ENCODE peak calls at places on chromosome 16, in nine cellular contexts. I is brain microvascular endothelial cell; R is psoas muscle; D is epithelial cell of esophagus; N is activated T-helper 1 cell treated with anti-CD3 and anti-CD28 coated beads, Interleukin-12 subunit alpha, Interleukin-12 subunit beta, Interleukin-2, Interleukin-4 antibody, amounts not matched to agents 30 ng/mL and 10 ng/mL and 1 ng/mL, durations not matched to agents 14 hours and 24 hours and 36 hours; W is ureter; K is NCI-H2081; B is AG10803; A is upper lobe of right lung. H is an unnamed sample.

GRCh38 chr16:27235055-27235937 is 32.0 kb downstream of the KDM8 start:
- DNase-seq in R (peak), W (peak), N (peak), I (peak), K (peak), D (peak), A (peak), B (peak), H (peak)

GRCh38 chr16:75099738-75100615 is 16.6 kb downstream of the LDHD start:
- DNase-seq in N (peak), W (peak), I (no peak), B (no peak), R (no peak), K (no peak), D (no peak), A (peak), H (peak)

GRCh38 chr16:85541181-85541580 is 71.9 kb upstream of the GSE1 start:
- DNase-seq in W (no peak), D (no peak), K (no peak), R (no peak), I (no peak), N (no peak), B (no peak), A (no peak), H (no peak)

GRCh38 chr16:27273670-27274522 is 5.3 kb upstream of the NSMCE1 start:
- DNase-seq in N (no peak), K (no peak), R (no peak), W (peak), B (no peak), D (no peak), I (peak), A (no peak), H (no peak)

GRCh38 chr16:22786691-22787090 is 27.3 kb upstream of the HS3ST2 start:
- DNase-seq in R (no peak), A (no peak), D (no peak), N (no peak), W (no peak), I (no peak), K (no peak), B (peak), H (no peak)

GRCh38 chr16:11105038-11105903 is 150.7 kb downstream of the SOCS1 start:
- DNase-seq in K (no peak), I (peak), N (peak), B (peak), R (no peak), A (no peak), W (no peak), D (peak), H (no peak)

GRCh38 chr16:80806957-80807356 is 2.6 kb upstream of the CDYL2 start:
- DNase-seq in D (peak), B (peak), R (no peak), I (peak), N (peak), W (no peak), A (no peak), K (no peak), H (peak)

GRCh38 chr16:15515992-15516391 is 81.6 kb downstream of the BMERB1 start:
- DNase-seq in A (no peak), D (no peak), K (no peak), I (no peak), R (no peak), W (no peak), B (no peak), N (no peak), H (no peak)

GRCh38 chr16:68960910-68961309 is 117.6 kb downstream of the TANGO6 start:
- DNase-seq in B (no peak), K (no peak), A (no peak), W (no peak), D (no peak), R (no peak), N (no peak), I (no peak), H (no peak)

GRCh38 chr16:58043571-58044155 is 18.1 kb downstream of the MMP15 start:
- DNase-seq in R (no peak), A (no peak), I (no peak), D (no peak), W (no peak), N (no peak), B (no peak), K (no peak), H (no peak)

GRCh38 chr16:22816475-22816874 is 2.5 kb downstream of the HS3ST2 start:
- DNase-seq in I (no peak), D (peak), N (no peak), K (no peak), A (no peak), B (no peak), R (no peak), W (no peak), H (no peak)

GRCh38 chr16:87765473-87765775 is 362 bp downstream of the KLHDC4 start:
- DNase-seq in R (no peak), W (no peak), K (no peak), B (no peak), I (no peak), D (no peak), N (peak), A (peak), H (peak)

GRCh38 chr16:22065252-22065651 is 27.1 kb upstream of the VWA3A start:
- DNase-seq in D (peak), B (no peak), I (no peak), K (no peak), W (no peak), A (no peak), R (no peak), N (no peak), H (no peak)

GRCh38 chr16:27235938-27236245 is 32.6 kb downstream of the KDM8 start:
- DNase-seq in K (no peak), B (no peak), A (peak), N (no peak), D (no peak), I (no peak), R (no peak), W (no peak), H (no peak)

GRCh38 chr16:47833771-47834170 is 322.0 kb downstream of the ABCC12 start:
- DNase-seq in A (no peak), K (no peak), I (no peak), R (no peak), B (no peak), W (no peak), D (no peak), N (no peak), H (no peak)

GRCh38 chr16:19878760-19879159 is 5.9 kb downstream of the GPRC5B start:
- DNase-seq in B (no peak), D (no peak), N (no peak), W (no peak), R (no peak), K (no peak), I (no peak), A (no peak), H (no peak)

GRCh38 chr16:87392823-87393679 is 915 bp downstream of the MAP1LC3B start:
- DNase-seq in I (no peak), R (no peak), B (peak), D (peak), N (peak), A (peak), K (peak), W (no peak), H (no peak)

GRCh38 chr16:21526923-21527807 is 72.2 kb upstream of the METTL9 start:
- DNase-seq in I (no peak), R (no peak), N (no peak), A (no peak), D (no peak), B (no peak), K (no peak), W (no peak), H (no peak)

GRCh38 chr16:745739-746138 is 4.9 kb upstream of the CIAO3 start:
- DNase-seq in R (no peak), W (no peak), B (no peak), D (peak), N (no peak), I (no peak), A (peak), K (no peak), H (no peak)

GRCh38 chr16:56603589-56603988 is 4.8 kb upstream of the MT2A start:
- DNase-seq in R (peak), N (no peak), D (peak), W (no peak), K (peak), B (peak), A (no peak), I (peak), H (no peak)

GRCh38 chr16:50293041-50293783 is 26.9 kb downstream of the ADCY7 start:
- DNase-seq in N (no peak), B (no peak), W (no peak), I (no peak), R (no peak), K (no peak), D (no peak), A (no peak), H (no peak)

GRCh38 chr16:86604436-86605220 is 26.3 kb downstream of the FOXL1 start:
- DNase-seq in R (no peak), W (no peak), K (no peak), B (no peak), N (peak), I (no peak), A (no peak), D (no peak), H (peak)

GRCh38 chr16:22372882-22373661 is 1.3 kb downstream of the CDR2 start:
- DNase-seq in D (no peak), K (no peak), B (no peak), W (no peak), A (no peak), N (peak), R (no peak), I (no peak), H (no peak)

GRCh38 chr16:84599528-84600202 is 18.2 kb downstream of the COTL1 start:
- DNase-seq in D (peak), I (peak), W (no peak), B (peak), K (peak), A (peak), N (peak), R (peak), H (no peak)

GRCh38 chr16:8550728-8551387 is 39.5 kb downstream of the TMEM114 start:
- DNase-seq in D (no peak), K (no peak), W (no peak), N (no peak), B (no peak), A (no peak), R (no peak), I (no peak), H (no peak)

GRCh38 chr16:56189990-56190902 is 1.0 kb upstream of the GNAO1 start:
- DNase-seq in N (no peak), D (no peak), R (no peak), W (no peak), I (no peak), A (no peak), B (no peak), K (no peak), H (no peak)

H was measured in CD8-positive, alpha-beta T cell.